ENCODE peak calls at places on chromosomes 16 and 17, in five cellular contexts. R is HEK293T, X is EH, A is GM19239, H is endothelial cell. B is an unnamed sample.

GRCh38 chr16:29674188-29674587 is 4.8 kb upstream of the QPRT start:
- DNase-seq in A (no peak), H (no peak), R (no peak), X (peak), B (no peak)

GRCh38 chr17:35765086-35765710 is 4.5 kb downstream of the C17orf50 start:
- DNase-seq in X (peak), A (no peak), H (no peak), R (no peak), B (no peak)

GRCh38 chr17:7887482-7888183 is 956 bp upstream of the CHD3 start:
- DNase-seq in A (peak), H (peak), R (peak), X (peak), B (peak)

GRCh38 chr16:50842589-50842988 is 100.7 kb downstream of the CYLD start:
- DNase-seq in X (no peak), A (no peak), R (no peak), H (no peak), B (no peak)

GRCh38 chr17:17447264-17447663 is 29.5 kb upstream of the MED9 start:
- DNase-seq in R (no peak), A (no peak), X (no peak), H (no peak), B (no peak)

GRCh38 chr17:32174889-32175288 is 32.6 kb downstream of the RHOT1 start:
- DNase-seq in R (no peak), X (no peak), A (no peak), H (no peak), B (no peak)

GRCh38 chr17:29848737-29849136 is 81.3 kb downstream of the SSH2 start:
- DNase-seq in X (no peak), R (no peak), A (no peak), H (no peak), B (no peak)

GRCh38 chr16:66443269-66443652 is 16.2 kb downstream of the BEAN1 start:
- DNase-seq in X (no peak), A (no peak), R (no peak), H (no peak), B (no peak)

GRCh38 chr16:2858245-2859025 is 465 bp upstream of the PRSS22 start:
- DNase-seq in H (no peak), R (peak), A (no peak), X (no peak), B (no peak)

GRCh38 chr16:57720142-57720575 is 15.4 kb upstream of the KATNB1 start:
- DNase-seq in R (peak), H (peak), X (peak), A (peak), B (peak)

GRCh38 chr16:29943846-29944669 is 17.8 kb upstream of the TMEM219 start:
- DNase-seq in X (peak), H (no peak), R (peak), A (no peak), B (peak)

B was measured in choroid plexus epithelial cell.